ENCODE peak calls at places on chromosomes 12 and 14, in four cellular contexts. C is right lobe of liver, I is A549, T is hepatocyte. F is an unnamed sample.

GRCh38 chr12:71415336-71416231 is 24.0 kb upstream of the LGR5 start:
- DNase-seq in C (no peak), I (peak), T (peak), F (no peak)

GRCh38 chr14:34496679-34497513 is 34.9 kb upstream of the SPTSSA start:
- DNase-seq in C (peak), I (peak), T (peak), F (peak)

GRCh38 chr12:109999983-110000505 is 814 bp downstream of the ANKRD13A start:
- DNase-seq in C (no peak), I (no peak), T (peak), F (peak)

GRCh38 chr14:43894534-43894933 is 612.5 kb downstream of the FSCB start:
- DNase-seq in C (no peak), I (peak), T (no peak), F (no peak)

GRCh38 chr12:107320929-107321618 is 227.7 kb upstream of the CRY1 start:
- DNase-seq in C (no peak), I (peak), T (peak), F (no peak)

GRCh38 chr12:62703011-62703380 is 232.0 kb downstream of the PPM1H start:
- DNase-seq in C (no peak), I (no peak), T (no peak), F (no peak)

GRCh38 chr12:102916252-102917025 is 605 bp downstream of the PAH start:
- DNase-seq in C (no peak), I (no peak), T (no peak), F (no peak)

GRCh38 chr14:23123419-23123818 is 4.4 kb upstream of the CEBPE start:
- DNase-seq in C (no peak), I (no peak), T (peak), F (peak)

GRCh38 chr12:18165422-18165871 is 75.5 kb upstream of the RERGL start:
- DNase-seq in C (no peak), I (no peak), T (peak), F (no peak)

GRCh38 chr12:104702565-104703139 is 245.9 kb downstream of the CHST11 start:
- DNase-seq in C (no peak), I (no peak), T (no peak), F (peak)

GRCh38 chr14:56199095-56199975 is 81.1 kb downstream of the PELI2 start:
- DNase-seq in C (no peak), I (peak), T (peak), F (no peak)

GRCh38 chr14:105945891-105946290 is 419.5 kb downstream of the TMEM121 start:
- DNase-seq in C (no peak), I (peak), T (no peak), F (no peak)

GRCh38 chr12:113173081-113173698 is 12.1 kb downstream of the DDX54 start:
- DNase-seq in C (no peak), I (no peak), T (no peak), F (no peak)

GRCh38 chr12:119749666-119750065 is 81.7 kb downstream of the PRKAB1 start:
- DNase-seq in C (no peak), I (no peak), T (no peak), F (no peak)

GRCh38 chr12:109310247-109311125 is 1.4 kb upstream of the FOXN4 start:
- DNase-seq in C (no peak), I (no peak), T (no peak), F (no peak)

GRCh38 chr14:69240527-69241173 is 19.3 kb upstream of the GALNT16 start:
- DNase-seq in C (no peak), I (no peak), T (no peak), F (no peak)

GRCh38 chr14:92589213-92589852 is 75.8 kb downstream of the RIN3 start:
- DNase-seq in C (no peak), I (peak), T (peak), F (no peak)

GRCh38 chr12:80442426-80443222 is 1.4 kb upstream of the PTPRQ start:
- DNase-seq in C (no peak), I (peak), T (peak), F (no peak)

DNA sequence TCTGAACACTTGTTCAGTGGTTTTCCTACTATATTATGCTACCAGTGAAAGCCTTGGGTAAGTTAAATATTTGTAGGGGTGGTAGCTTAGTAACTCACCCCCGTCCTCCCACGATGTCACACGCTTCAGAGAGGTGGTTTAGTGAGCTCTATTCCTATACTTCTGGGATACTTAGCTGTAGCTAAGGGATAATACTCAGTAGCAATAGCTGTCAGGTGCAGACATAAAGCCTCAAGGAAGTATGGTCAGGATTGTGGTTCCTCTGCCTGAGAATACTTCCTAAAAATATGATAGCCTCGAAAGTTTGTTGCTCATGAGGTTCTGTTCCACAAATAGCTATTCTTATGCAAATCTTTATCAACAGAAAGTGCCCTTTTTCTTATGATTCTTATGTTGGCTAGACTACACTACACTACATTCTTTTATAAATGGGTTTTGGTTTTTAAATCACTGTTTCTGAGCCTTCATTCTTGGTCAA is 11.9 kb downstream of the DLST start:
- DNase-seq in C (no peak), I (no peak), T (no peak), F (no peak)
- H3K27ac ChIP-seq in C (no peak), I (no peak), T (no peak), F (no peak)

DNA sequence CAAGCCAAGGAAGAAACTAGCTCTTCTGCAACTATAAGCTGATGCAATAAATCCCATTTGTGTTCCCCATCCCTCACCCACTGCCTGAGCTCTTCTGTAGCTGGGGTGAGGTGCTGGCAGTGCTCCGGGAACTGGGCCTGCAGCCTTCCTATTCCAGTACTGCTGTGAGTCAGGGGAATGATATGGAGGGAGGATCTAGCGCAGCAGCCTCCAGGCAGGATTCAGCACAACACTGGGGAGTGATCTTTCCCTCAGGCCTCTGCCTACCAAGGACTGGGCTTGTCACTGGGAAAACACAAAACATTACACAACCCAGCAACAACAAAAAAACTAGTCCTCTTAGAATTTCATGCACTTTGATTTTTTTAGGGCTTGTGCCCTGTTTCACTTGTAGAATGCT is 58.7 kb downstream of the ST8SIA1 start:
- DNase-seq in C (no peak), I (peak), T (peak), F (peak)
- H3K4me3 ChIP-seq in C (no peak), I (no peak), T (no peak), F (no peak)

DNA sequence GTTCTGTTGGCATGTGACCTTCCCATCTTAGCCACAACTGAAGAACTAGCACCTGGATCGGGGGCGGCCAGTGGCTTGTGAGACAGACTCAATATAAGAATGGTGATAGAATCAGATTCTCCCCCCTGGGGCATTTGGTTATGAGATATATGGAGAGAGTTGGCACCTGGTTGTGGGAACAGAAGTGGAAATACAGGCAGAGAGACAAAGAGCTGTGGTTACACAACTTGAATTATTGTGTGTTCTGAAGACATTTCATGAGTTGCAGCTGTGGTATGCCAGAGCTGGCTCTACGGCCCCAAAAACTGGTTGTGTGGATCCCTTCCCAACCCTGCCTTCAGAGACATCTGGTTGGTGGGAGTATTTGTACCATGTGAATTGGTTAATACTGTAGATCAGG is 2.9 kb upstream of the MSRB3 start:
- DNase-seq in C (no peak), I (no peak), T (no peak), F (no peak)
- H3K27ac ChIP-seq in C (no peak), I (no peak), T (no peak), F (no peak)

DNA sequence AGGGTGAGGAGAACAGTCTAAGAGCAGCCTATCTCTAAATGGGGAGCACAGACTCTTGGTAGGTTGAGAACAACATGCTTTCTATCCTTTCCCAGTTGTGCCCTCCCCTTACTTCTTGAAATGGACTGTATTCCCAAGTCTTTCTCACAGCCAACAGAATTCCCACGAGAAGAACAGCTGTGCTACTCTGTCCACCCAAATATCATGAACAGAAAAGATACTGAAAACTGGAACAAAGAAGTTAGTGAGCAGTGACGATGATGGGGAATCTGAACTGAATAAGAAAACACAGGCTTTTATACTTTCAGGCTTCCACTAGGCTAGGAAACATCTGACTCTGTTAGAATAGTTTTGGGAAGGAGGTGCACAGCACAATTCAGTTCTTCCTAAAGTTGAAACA is 3.4 kb downstream of the NACA start:
- DNase-seq in C (no peak), I (no peak), T (no peak), F (no peak)
- H3K4me3 ChIP-seq in C (no peak), I (peak), T (no peak), F (peak)